ENCODE peak calls at places on chromosomes 6 and 20, in seven cellular contexts. One of them, this sample, is unnamed.

GRCh38 chr6:161584051-161584450 is 310.2 kb upstream of the AGPAT4 start:
- DNase-seq in activated CD4-positive, alpha-beta T cell treated with anti-CD3 and anti-CD28 coated beads, Interleukin-2, amount 50 U/mL, for 24 hours: no peak
- DNase-seq in progenitor cell of endocrine pancreas: no peak
- DNase-seq in ACHN: no peak
- DNase-seq in activated CD8-positive, alpha-beta T cell treated with anti-CD3 and anti-CD28 coated beads for 36 hours: no peak
- DNase-seq in H9: no peak
- DNase-seq in left colon: no peak
- DNase-seq in this sample: no peak

GRCh38 chr6:161254126-161254753 is 19.6 kb downstream of the AGPAT4 start:
- DNase-seq in activated CD4-positive, alpha-beta T cell treated with anti-CD3 and anti-CD28 coated beads, Interleukin-2, amount 50 U/mL, for 24 hours: no peak
- DNase-seq in activated CD8-positive, alpha-beta T cell treated with anti-CD3 and anti-CD28 coated beads for 36 hours: no peak
- DNase-seq in left colon: no peak
- DNase-seq in ACHN: no peak
- DNase-seq in progenitor cell of endocrine pancreas: no peak
- DNase-seq in H9: no peak
- DNase-seq in this sample: no peak

GRCh38 chr6:99434702-99435530 is 9.8 kb upstream of the PNISR start:
- DNase-seq in activated CD4-positive, alpha-beta T cell treated with anti-CD3 and anti-CD28 coated beads, Interleukin-2, amount 50 U/mL, for 24 hours: no peak
- DNase-seq in H9: no peak
- DNase-seq in progenitor cell of endocrine pancreas: no peak
- DNase-seq in activated CD8-positive, alpha-beta T cell treated with anti-CD3 and anti-CD28 coated beads for 36 hours: no peak
- DNase-seq in ACHN: peak; percentile 31
- DNase-seq in left colon: no peak
- DNase-seq in this sample: no peak

GRCh38 chr6:72716916-72717315 is 95.1 kb downstream of the KCNQ5 start:
- DNase-seq in activated CD4-positive, alpha-beta T cell treated with anti-CD3 and anti-CD28 coated beads, Interleukin-2, amount 50 U/mL, for 24 hours: no peak
- DNase-seq in activated CD8-positive, alpha-beta T cell treated with anti-CD3 and anti-CD28 coated beads for 36 hours: no peak
- DNase-seq in progenitor cell of endocrine pancreas: no peak
- DNase-seq in ACHN: no peak
- DNase-seq in H9: no peak
- DNase-seq in left colon: no peak
- DNase-seq in this sample: no peak

GRCh38 chr6:10099086-10099499 is 315.8 kb downstream of the TFAP2A start:
- DNase-seq in left colon: peak; percentile 17
- DNase-seq in progenitor cell of endocrine pancreas: no peak
- DNase-seq in activated CD8-positive, alpha-beta T cell treated with anti-CD3 and anti-CD28 coated beads for 36 hours: no peak
- DNase-seq in activated CD4-positive, alpha-beta T cell treated with anti-CD3 and anti-CD28 coated beads, Interleukin-2, amount 50 U/mL, for 24 hours: no peak
- DNase-seq in H9: peak; percentile 63
- DNase-seq in ACHN: no peak
- DNase-seq in this sample: peak; percentile 49

GRCh38 chr6:7993399-7993798 is 70.8 kb downstream of the BLOC1S5 start:
- DNase-seq in left colon: no peak
- DNase-seq in activated CD8-positive, alpha-beta T cell treated with anti-CD3 and anti-CD28 coated beads for 36 hours: no peak
- DNase-seq in ACHN: no peak
- DNase-seq in progenitor cell of endocrine pancreas: no peak
- DNase-seq in H9: no peak
- DNase-seq in activated CD4-positive, alpha-beta T cell treated with anti-CD3 and anti-CD28 coated beads, Interleukin-2, amount 50 U/mL, for 24 hours: no peak
- DNase-seq in this sample: no peak

GRCh38 chr6:46606318-46606717 is 46.3 kb downstream of the CYP39A1 start:
- DNase-seq in H9: no peak
- DNase-seq in progenitor cell of endocrine pancreas: no peak
- DNase-seq in left colon: no peak
- DNase-seq in activated CD4-positive, alpha-beta T cell treated with anti-CD3 and anti-CD28 coated beads, Interleukin-2, amount 50 U/mL, for 24 hours: no peak
- DNase-seq in activated CD8-positive, alpha-beta T cell treated with anti-CD3 and anti-CD28 coated beads for 36 hours: no peak
- DNase-seq in ACHN: no peak
- DNase-seq in this sample: no peak

GRCh38 chr6:130697661-130698535 is 129.3 kb upstream of the SMLR1 start:
- DNase-seq in activated CD8-positive, alpha-beta T cell treated with anti-CD3 and anti-CD28 coated beads for 36 hours: peak; percentile 82
- DNase-seq in progenitor cell of endocrine pancreas: peak; percentile 21
- DNase-seq in left colon: peak; percentile 49
- DNase-seq in activated CD4-positive, alpha-beta T cell treated with anti-CD3 and anti-CD28 coated beads, Interleukin-2, amount 50 U/mL, for 24 hours: peak; percentile 54
- DNase-seq in ACHN: peak; percentile 45
- DNase-seq in H9: peak; percentile 48
- DNase-seq in this sample: no peak

GRCh38 chr6:160507420-160507819 is 156.7 kb downstream of the LPA start:
- DNase-seq in ACHN: no peak
- DNase-seq in H9: no peak
- DNase-seq in activated CD8-positive, alpha-beta T cell treated with anti-CD3 and anti-CD28 coated beads for 36 hours: no peak
- DNase-seq in progenitor cell of endocrine pancreas: no peak
- DNase-seq in activated CD4-positive, alpha-beta T cell treated with anti-CD3 and anti-CD28 coated beads, Interleukin-2, amount 50 U/mL, for 24 hours: no peak
- DNase-seq in left colon: no peak
- DNase-seq in this sample: no peak

GRCh38 chr20:46400828-46401477 is 5.5 kb downstream of the ELMO2 start:
- DNase-seq in activated CD8-positive, alpha-beta T cell treated with anti-CD3 and anti-CD28 coated beads for 36 hours: peak; percentile 49
- DNase-seq in activated CD4-positive, alpha-beta T cell treated with anti-CD3 and anti-CD28 coated beads, Interleukin-2, amount 50 U/mL, for 24 hours: peak; percentile 16
- DNase-seq in left colon: no peak
- DNase-seq in ACHN: no peak
- DNase-seq in progenitor cell of endocrine pancreas: no peak
- DNase-seq in H9: no peak
- DNase-seq in this sample: no peak

GRCh38 chr6:144662812-144663211 is 377.7 kb downstream of the UTRN start:
- DNase-seq in ACHN: no peak
- DNase-seq in H9: no peak
- DNase-seq in progenitor cell of endocrine pancreas: no peak
- DNase-seq in activated CD8-positive, alpha-beta T cell treated with anti-CD3 and anti-CD28 coated beads for 36 hours: no peak
- DNase-seq in left colon: peak; percentile 23
- DNase-seq in activated CD4-positive, alpha-beta T cell treated with anti-CD3 and anti-CD28 coated beads, Interleukin-2, amount 50 U/mL, for 24 hours: no peak
- DNase-seq in this sample: no peak

GRCh38 chr6:35782424-35782823 is 1.6 kb downstream of the CLPSL1 start:
- DNase-seq in ACHN: no peak
- DNase-seq in left colon: no peak
- DNase-seq in activated CD4-positive, alpha-beta T cell treated with anti-CD3 and anti-CD28 coated beads, Interleukin-2, amount 50 U/mL, for 24 hours: no peak
- DNase-seq in progenitor cell of endocrine pancreas: no peak
- DNase-seq in activated CD8-positive, alpha-beta T cell treated with anti-CD3 and anti-CD28 coated beads for 36 hours: no peak
- DNase-seq in H9: no peak
- DNase-seq in this sample: no peak

GRCh38 chr6:117906905-117907599 is at the start of gene SLC35F1:
- DNase-seq in progenitor cell of endocrine pancreas: peak; percentile 69
- DNase-seq in activated CD4-positive, alpha-beta T cell treated with anti-CD3 and anti-CD28 coated beads, Interleukin-2, amount 50 U/mL, for 24 hours: no peak
- DNase-seq in left colon: peak; percentile 26
- DNase-seq in activated CD8-positive, alpha-beta T cell treated with anti-CD3 and anti-CD28 coated beads for 36 hours: peak; percentile 52
- DNase-seq in ACHN: peak; percentile 35
- DNase-seq in H9: peak; percentile 87
- DNase-seq in this sample: peak; percentile 86

GRCh38 chr6:82057846-82058554 is 189.5 kb downstream of the IBTK start:
- DNase-seq in activated CD8-positive, alpha-beta T cell treated with anti-CD3 and anti-CD28 coated beads for 36 hours: no peak
- DNase-seq in left colon: no peak
- DNase-seq in ACHN: no peak
- DNase-seq in activated CD4-positive, alpha-beta T cell treated with anti-CD3 and anti-CD28 coated beads, Interleukin-2, amount 50 U/mL, for 24 hours: no peak
- DNase-seq in progenitor cell of endocrine pancreas: no peak
- DNase-seq in H9: no peak
- DNase-seq in this sample: no peak

GRCh38 chr20:20085071-20085470 is 32.7 kb downstream of the CFAP61 start:
- DNase-seq in activated CD8-positive, alpha-beta T cell treated with anti-CD3 and anti-CD28 coated beads for 36 hours: no peak
- DNase-seq in H9: no peak
- DNase-seq in ACHN: no peak
- DNase-seq in left colon: no peak
- DNase-seq in activated CD4-positive, alpha-beta T cell treated with anti-CD3 and anti-CD28 coated beads, Interleukin-2, amount 50 U/mL, for 24 hours: no peak
- DNase-seq in progenitor cell of endocrine pancreas: no peak
- DNase-seq in this sample: no peak

GRCh38 chr20:43662943-43663655 is 3.8 kb upstream of the MYBL2 start:
- DNase-seq in H9: no peak
- DNase-seq in activated CD8-positive, alpha-beta T cell treated with anti-CD3 and anti-CD28 coated beads for 36 hours: no peak
- DNase-seq in activated CD4-positive, alpha-beta T cell treated with anti-CD3 and anti-CD28 coated beads, Interleukin-2, amount 50 U/mL, for 24 hours: no peak
- DNase-seq in ACHN: peak; percentile 28
- DNase-seq in left colon: no peak
- DNase-seq in progenitor cell of endocrine pancreas: no peak
- DNase-seq in this sample: no peak

GRCh38 chr20:22449115-22449973 is 135.0 kb downstream of the FOXA2 start:
- DNase-seq in activated CD8-positive, alpha-beta T cell treated with anti-CD3 and anti-CD28 coated beads for 36 hours: no peak
- DNase-seq in activated CD4-positive, alpha-beta T cell treated with anti-CD3 and anti-CD28 coated beads, Interleukin-2, amount 50 U/mL, for 24 hours: no peak
- DNase-seq in ACHN: no peak
- DNase-seq in progenitor cell of endocrine pancreas: no peak
- DNase-seq in H9: no peak
- DNase-seq in left colon: no peak
- DNase-seq in this sample: no peak

GRCh38 chr20:14406495-14406894 is 69.1 kb upstream of the FLRT3 start:
- DNase-seq in activated CD8-positive, alpha-beta T cell treated with anti-CD3 and anti-CD28 coated beads for 36 hours: no peak
- DNase-seq in H9: no peak
- DNase-seq in ACHN: peak; percentile 73
- DNase-seq in progenitor cell of endocrine pancreas: no peak
- DNase-seq in activated CD4-positive, alpha-beta T cell treated with anti-CD3 and anti-CD28 coated beads, Interleukin-2, amount 50 U/mL, for 24 hours: no peak
- DNase-seq in left colon: no peak
- DNase-seq in this sample: no peak

GRCh38 chr20:11305406-11305805 is 612.3 kb upstream of the BTBD3 start:
- DNase-seq in H9: peak; percentile 35
- DNase-seq in left colon: no peak
- DNase-seq in progenitor cell of endocrine pancreas: no peak
- DNase-seq in ACHN: no peak
- DNase-seq in activated CD4-positive, alpha-beta T cell treated with anti-CD3 and anti-CD28 coated beads, Interleukin-2, amount 50 U/mL, for 24 hours: no peak
- DNase-seq in activated CD8-positive, alpha-beta T cell treated with anti-CD3 and anti-CD28 coated beads for 36 hours: no peak
- DNase-seq in this sample: no peak

GRCh38 chr6:136323431-136324112 is 33.9 kb upstream of the BCLAF1 start:
- DNase-seq in progenitor cell of endocrine pancreas: no peak
- DNase-seq in activated CD8-positive, alpha-beta T cell treated with anti-CD3 and anti-CD28 coated beads for 36 hours: no peak
- DNase-seq in activated CD4-positive, alpha-beta T cell treated with anti-CD3 and anti-CD28 coated beads, Interleukin-2, amount 50 U/mL, for 24 hours: no peak
- DNase-seq in left colon: no peak
- DNase-seq in H9: no peak
- DNase-seq in ACHN: no peak
- DNase-seq in this sample: no peak

GRCh38 chr6:7975764-7976146 is 65.2 kb upstream of the TXNDC5 start:
- DNase-seq in H9: no peak
- DNase-seq in activated CD8-positive, alpha-beta T cell treated with anti-CD3 and anti-CD28 coated beads for 36 hours: peak; percentile 5
- DNase-seq in ACHN: no peak
- DNase-seq in left colon: peak; percentile 23
- DNase-seq in activated CD4-positive, alpha-beta T cell treated with anti-CD3 and anti-CD28 coated beads, Interleukin-2, amount 50 U/mL, for 24 hours: no peak
- DNase-seq in progenitor cell of endocrine pancreas: no peak
- DNase-seq in this sample: no peak

GRCh38 chr6:110935171-110935570 is 23.3 kb upstream of the GTF3C6 start:
- DNase-seq in activated CD8-positive, alpha-beta T cell treated with anti-CD3 and anti-CD28 coated beads for 36 hours: no peak
- DNase-seq in left colon: no peak
- DNase-seq in progenitor cell of endocrine pancreas: no peak
- DNase-seq in activated CD4-positive, alpha-beta T cell treated with anti-CD3 and anti-CD28 coated beads, Interleukin-2, amount 50 U/mL, for 24 hours: no peak
- DNase-seq in ACHN: no peak
- DNase-seq in H9: no peak
- DNase-seq in this sample: no peak

GRCh38 chr6:25156123-25156522 is 123.1 kb upstream of the CARMIL1 start:
- DNase-seq in progenitor cell of endocrine pancreas: no peak
- DNase-seq in activated CD4-positive, alpha-beta T cell treated with anti-CD3 and anti-CD28 coated beads, Interleukin-2, amount 50 U/mL, for 24 hours: no peak
- DNase-seq in activated CD8-positive, alpha-beta T cell treated with anti-CD3 and anti-CD28 coated beads for 36 hours: no peak
- DNase-seq in H9: no peak
- DNase-seq in left colon: no peak
- DNase-seq in ACHN: no peak
- DNase-seq in this sample: no peak

GRCh38 chr20:61932711-61933480 is 132.8 kb downstream of the TAF4 start:
- DNase-seq in ACHN: no peak
- DNase-seq in H9: no peak
- DNase-seq in activated CD8-positive, alpha-beta T cell treated with anti-CD3 and anti-CD28 coated beads for 36 hours: no peak
- DNase-seq in activated CD4-positive, alpha-beta T cell treated with anti-CD3 and anti-CD28 coated beads, Interleukin-2, amount 50 U/mL, for 24 hours: no peak
- DNase-seq in progenitor cell of endocrine pancreas: no peak
- DNase-seq in left colon: no peak
- DNase-seq in this sample: no peak

GRCh38 chr6:38113810-38114577 is 294.5 kb downstream of the ZFAND3 start:
- DNase-seq in ACHN: no peak
- DNase-seq in left colon: no peak
- DNase-seq in activated CD4-positive, alpha-beta T cell treated with anti-CD3 and anti-CD28 coated beads, Interleukin-2, amount 50 U/mL, for 24 hours: no peak
- DNase-seq in H9: no peak
- DNase-seq in progenitor cell of endocrine pancreas: no peak
- DNase-seq in activated CD8-positive, alpha-beta T cell treated with anti-CD3 and anti-CD28 coated beads for 36 hours: no peak
- DNase-seq in this sample: no peak

GRCh38 chr20:63826753-63827152 is 4.3 kb downstream of the ZBTB46 start:
- DNase-seq in left colon: no peak
- DNase-seq in progenitor cell of endocrine pancreas: no peak
- DNase-seq in ACHN: no peak
- DNase-seq in activated CD8-positive, alpha-beta T cell treated with anti-CD3 and anti-CD28 coated beads for 36 hours: no peak
- DNase-seq in activated CD4-positive, alpha-beta T cell treated with anti-CD3 and anti-CD28 coated beads, Interleukin-2, amount 50 U/mL, for 24 hours: no peak
- DNase-seq in H9: no peak
- DNase-seq in this sample: no peak

GRCh38 chr20:24086121-24086520 is 97.5 kb upstream of the GGTLC1 start:
- DNase-seq in progenitor cell of endocrine pancreas: no peak
- DNase-seq in activated CD8-positive, alpha-beta T cell treated with anti-CD3 and anti-CD28 coated beads for 36 hours: no peak
- DNase-seq in H9: no peak
- DNase-seq in ACHN: no peak
- DNase-seq in activated CD4-positive, alpha-beta T cell treated with anti-CD3 and anti-CD28 coated beads, Interleukin-2, amount 50 U/mL, for 24 hours: no peak
- DNase-seq in left colon: no peak
- DNase-seq in this sample: no peak

GRCh38 chr6:131917318-131917717 is 33.9 kb downstream of the CCN2 start:
- DNase-seq in activated CD8-positive, alpha-beta T cell treated with anti-CD3 and anti-CD28 coated beads for 36 hours: no peak
- DNase-seq in H9: no peak
- DNase-seq in left colon: no peak
- DNase-seq in activated CD4-positive, alpha-beta T cell treated with anti-CD3 and anti-CD28 coated beads, Interleukin-2, amount 50 U/mL, for 24 hours: no peak
- DNase-seq in progenitor cell of endocrine pancreas: no peak
- DNase-seq in ACHN: no peak
- DNase-seq in this sample: no peak

GRCh38 chr20:23031346-23031745 is 3.8 kb upstream of the SSTR4 start:
- DNase-seq in H9: no peak
- DNase-seq in activated CD8-positive, alpha-beta T cell treated with anti-CD3 and anti-CD28 coated beads for 36 hours: no peak
- DNase-seq in activated CD4-positive, alpha-beta T cell treated with anti-CD3 and anti-CD28 coated beads, Interleukin-2, amount 50 U/mL, for 24 hours: no peak
- DNase-seq in left colon: no peak
- DNase-seq in progenitor cell of endocrine pancreas: no peak
- DNase-seq in ACHN: no peak
- DNase-seq in this sample: no peak

GRCh38 chr6:165647041-165647440 is 16.0 kb downstream of the PDE10A start:
- DNase-seq in activated CD8-positive, alpha-beta T cell treated with anti-CD3 and anti-CD28 coated beads for 36 hours: no peak
- DNase-seq in left colon: no peak
- DNase-seq in progenitor cell of endocrine pancreas: no peak
- DNase-seq in H9: no peak
- DNase-seq in ACHN: no peak
- DNase-seq in activated CD4-positive, alpha-beta T cell treated with anti-CD3 and anti-CD28 coated beads, Interleukin-2, amount 50 U/mL, for 24 hours: no peak
- DNase-seq in this sample: no peak

GRCh38 chr20:44714701-44715494 is at the start of gene CCN5:
- DNase-seq in activated CD8-positive, alpha-beta T cell treated with anti-CD3 and anti-CD28 coated beads for 36 hours: no peak
- DNase-seq in ACHN: peak; percentile 82
- DNase-seq in H9: no peak
- DNase-seq in activated CD4-positive, alpha-beta T cell treated with anti-CD3 and anti-CD28 coated beads, Interleukin-2, amount 50 U/mL, for 24 hours: no peak
- DNase-seq in progenitor cell of endocrine pancreas: no peak
- DNase-seq in left colon: peak; percentile 94
- DNase-seq in this sample: no peak

GRCh38 chr20:34012330-34012729 is 18.6 kb downstream of the RALY start:
- DNase-seq in left colon: no peak
- DNase-seq in ACHN: no peak
- DNase-seq in activated CD8-positive, alpha-beta T cell treated with anti-CD3 and anti-CD28 coated beads for 36 hours: no peak
- DNase-seq in activated CD4-positive, alpha-beta T cell treated with anti-CD3 and anti-CD28 coated beads, Interleukin-2, amount 50 U/mL, for 24 hours: no peak
- DNase-seq in H9: no peak
- DNase-seq in progenitor cell of endocrine pancreas: no peak
- DNase-seq in this sample: no peak

GRCh38 chr6:81818778-81819491 is 66.5 kb upstream of the TENT5A start:
- DNase-seq in left colon: no peak
- DNase-seq in activated CD4-positive, alpha-beta T cell treated with anti-CD3 and anti-CD28 coated beads, Interleukin-2, amount 50 U/mL, for 24 hours: no peak
- DNase-seq in ACHN: no peak
- DNase-seq in activated CD8-positive, alpha-beta T cell treated with anti-CD3 and anti-CD28 coated beads for 36 hours: no peak
- DNase-seq in H9: no peak
- DNase-seq in progenitor cell of endocrine pancreas: no peak
- DNase-seq in this sample: no peak

GRCh38 chr20:51272392-51272791 is 249.5 kb upstream of the KCNG1 start:
- DNase-seq in activated CD4-positive, alpha-beta T cell treated with anti-CD3 and anti-CD28 coated beads, Interleukin-2, amount 50 U/mL, for 24 hours: no peak
- DNase-seq in ACHN: no peak
- DNase-seq in H9: no peak
- DNase-seq in progenitor cell of endocrine pancreas: no peak
- DNase-seq in left colon: no peak
- DNase-seq in activated CD8-positive, alpha-beta T cell treated with anti-CD3 and anti-CD28 coated beads for 36 hours: no peak
- DNase-seq in this sample: no peak

GRCh38 chr6:47669684-47670515 is 28.5 kb upstream of the ADGRF4 start:
- DNase-seq in ACHN: peak; percentile 38
- DNase-seq in activated CD4-positive, alpha-beta T cell treated with anti-CD3 and anti-CD28 coated beads, Interleukin-2, amount 50 U/mL, for 24 hours: no peak
- DNase-seq in H9: no peak
- DNase-seq in progenitor cell of endocrine pancreas: no peak
- DNase-seq in activated CD8-positive, alpha-beta T cell treated with anti-CD3 and anti-CD28 coated beads for 36 hours: no peak
- DNase-seq in left colon: no peak
- DNase-seq in this sample: peak; percentile 55

GRCh38 chr6:36907781-36908180 is 22.0 kb downstream of the C6orf89 start:
- DNase-seq in activated CD8-positive, alpha-beta T cell treated with anti-CD3 and anti-CD28 coated beads for 36 hours: no peak
- DNase-seq in ACHN: peak; percentile 84
- DNase-seq in H9: no peak
- DNase-seq in activated CD4-positive, alpha-beta T cell treated with anti-CD3 and anti-CD28 coated beads, Interleukin-2, amount 50 U/mL, for 24 hours: no peak
- DNase-seq in progenitor cell of endocrine pancreas: no peak
- DNase-seq in left colon: peak; percentile 47
- DNase-seq in this sample: no peak

GRCh38 chr6:166366921-166367320 is 15.8 kb downstream of the MPC1 start:
- DNase-seq in progenitor cell of endocrine pancreas: no peak
- DNase-seq in activated CD4-positive, alpha-beta T cell treated with anti-CD3 and anti-CD28 coated beads, Interleukin-2, amount 50 U/mL, for 24 hours: no peak
- DNase-seq in ACHN: no peak
- DNase-seq in activated CD8-positive, alpha-beta T cell treated with anti-CD3 and anti-CD28 coated beads for 36 hours: no peak
- DNase-seq in H9: no peak
- DNase-seq in left colon: no peak
- DNase-seq in this sample: no peak

GRCh38 chr20:36540551-36541211 is 638 bp upstream of the MYL9 start:
- DNase-seq in ACHN: no peak
- DNase-seq in activated CD8-positive, alpha-beta T cell treated with anti-CD3 and anti-CD28 coated beads for 36 hours: no peak
- DNase-seq in H9: peak; percentile 49
- DNase-seq in progenitor cell of endocrine pancreas: no peak
- DNase-seq in left colon: no peak
- DNase-seq in activated CD4-positive, alpha-beta T cell treated with anti-CD3 and anti-CD28 coated beads, Interleukin-2, amount 50 U/mL, for 24 hours: no peak
- DNase-seq in this sample: peak; percentile 63